ENCODE peak calls at places on chromosomes 2 and 18, in eight cellular contexts. One of them, this sample, is unnamed. For H3K4me1 and H3K9me3, the result is how much of the 10 kb centered on the place peaks cover.

GRCh38 chr2:100610381-100610831 is 47.6 kb downstream of the PDCL3 start:
- DNase-seq in colonic mucosa: peak
- DNase-seq in gastrocnemius medialis: peak
- DNase-seq in IMR-90: peak
- DNase-seq in neuronal stem cell: peak
- DNase-seq in SK-N-SH: peak
- DNase-seq in Peyer's patch: peak
- DNase-seq in thyroid gland: peak
- DNase-seq in this sample: peak

GRCh38 chr2:67669796-67670195 is 272.7 kb downstream of the ETAA1 start:
- DNase-seq in colonic mucosa: no peak
- DNase-seq in gastrocnemius medialis: no peak
- DNase-seq in IMR-90: no peak
- DNase-seq in neuronal stem cell: no peak
- DNase-seq in SK-N-SH: no peak
- DNase-seq in Peyer's patch: no peak
- DNase-seq in thyroid gland: no peak
- DNase-seq in this sample: no peak

GRCh38 chr2:195898505-195898904 is 170.1 kb downstream of the DNAH7 start:
- DNase-seq in colonic mucosa: peak
- DNase-seq in gastrocnemius medialis: no peak
- DNase-seq in IMR-90: peak
- DNase-seq in neuronal stem cell: peak
- DNase-seq in SK-N-SH: peak
- DNase-seq in Peyer's patch: peak
- DNase-seq in thyroid gland: peak
- DNase-seq in this sample: no peak

GRCh38 chr18:78192044-78192443 is 787.6 kb upstream of the SALL3 start:
- DNase-seq in colonic mucosa: peak
- DNase-seq in gastrocnemius medialis: no peak
- DNase-seq in IMR-90: no peak
- DNase-seq in neuronal stem cell: no peak
- DNase-seq in SK-N-SH: no peak
- DNase-seq in Peyer's patch: no peak
- DNase-seq in thyroid gland: peak
- DNase-seq in this sample: peak

GRCh38 chr18:70454705-70455322 is 166.0 kb downstream of the SOCS6 start:
- DNase-seq in colonic mucosa: peak
- DNase-seq in gastrocnemius medialis: no peak
- DNase-seq in IMR-90: peak
- DNase-seq in neuronal stem cell: peak
- DNase-seq in SK-N-SH: peak
- DNase-seq in Peyer's patch: no peak
- DNase-seq in thyroid gland: peak
- DNase-seq in this sample: peak

GRCh38 chr2:239662413-239663120 is 261.7 kb upstream of the HDAC4 start:
- DNase-seq in colonic mucosa: no peak
- DNase-seq in gastrocnemius medialis: no peak
- DNase-seq in IMR-90: no peak
- DNase-seq in neuronal stem cell: no peak
- DNase-seq in SK-N-SH: no peak
- DNase-seq in Peyer's patch: no peak
- DNase-seq in thyroid gland: peak
- DNase-seq in this sample: no peak

GRCh38 chr2:11726384-11726783 is 20.0 kb upstream of the LPIN1 start:
- DNase-seq in colonic mucosa: no peak
- DNase-seq in gastrocnemius medialis: no peak
- DNase-seq in IMR-90: no peak
- DNase-seq in neuronal stem cell: no peak
- DNase-seq in SK-N-SH: peak
- DNase-seq in Peyer's patch: no peak
- DNase-seq in thyroid gland: peak
- DNase-seq in this sample: no peak

GRCh38 chr2:147420517-147420916 is 424.3 kb upstream of the ACVR2A start:
- DNase-seq in colonic mucosa: no peak
- DNase-seq in gastrocnemius medialis: no peak
- DNase-seq in IMR-90: no peak
- DNase-seq in neuronal stem cell: no peak
- DNase-seq in SK-N-SH: no peak
- DNase-seq in Peyer's patch: no peak
- DNase-seq in thyroid gland: no peak
- DNase-seq in this sample: no peak

GRCh38 chr2:85888020-85888744 is 608 bp downstream of the ST3GAL5 start:
- DNase-seq in colonic mucosa: peak
- DNase-seq in gastrocnemius medialis: no peak
- DNase-seq in IMR-90: no peak
- DNase-seq in neuronal stem cell: no peak
- DNase-seq in SK-N-SH: peak
- DNase-seq in Peyer's patch: peak
- DNase-seq in thyroid gland: peak
- DNase-seq in this sample: no peak

GRCh38 chr2:223815186-223815883 is 22.0 kb downstream of the AP1S3 start:
- DNase-seq in colonic mucosa: no peak
- DNase-seq in gastrocnemius medialis: no peak
- DNase-seq in IMR-90: peak
- DNase-seq in neuronal stem cell: no peak
- DNase-seq in SK-N-SH: peak
- DNase-seq in Peyer's patch: no peak
- DNase-seq in thyroid gland: no peak
- DNase-seq in this sample: peak

GRCh38 chr2:180872256-180872655 is 108.1 kb upstream of the UBE2E3 start:
- DNase-seq in colonic mucosa: no peak
- DNase-seq in gastrocnemius medialis: no peak
- DNase-seq in IMR-90: peak
- DNase-seq in neuronal stem cell: no peak
- DNase-seq in SK-N-SH: no peak
- DNase-seq in Peyer's patch: no peak
- DNase-seq in thyroid gland: no peak
- DNase-seq in this sample: no peak

GRCh38 chr2:23286765-23287155 is 98.2 kb upstream of the KLHL29 start:
- DNase-seq in colonic mucosa: no peak
- DNase-seq in gastrocnemius medialis: peak
- DNase-seq in IMR-90: peak
- DNase-seq in neuronal stem cell: no peak
- DNase-seq in SK-N-SH: no peak
- DNase-seq in Peyer's patch: no peak
- DNase-seq in thyroid gland: no peak
- DNase-seq in this sample: no peak

GRCh38 chr2:175309799-175310198 is 128.3 kb upstream of the ATP5MC3 start:
- DNase-seq in colonic mucosa: no peak
- DNase-seq in gastrocnemius medialis: no peak
- DNase-seq in IMR-90: peak
- DNase-seq in neuronal stem cell: no peak
- DNase-seq in SK-N-SH: peak
- DNase-seq in Peyer's patch: no peak
- DNase-seq in thyroid gland: no peak
- DNase-seq in this sample: no peak

GRCh38 chr2:207291287-207292249 is 125.8 kb upstream of the KLF7 start:
- DNase-seq in colonic mucosa: no peak
- DNase-seq in gastrocnemius medialis: no peak
- DNase-seq in IMR-90: no peak
- DNase-seq in neuronal stem cell: no peak
- DNase-seq in SK-N-SH: no peak
- DNase-seq in Peyer's patch: no peak
- DNase-seq in thyroid gland: no peak
- DNase-seq in this sample: no peak

GRCh38 chr2:128714861-128715312 is 396.2 kb upstream of the HS6ST1 start:
- DNase-seq in colonic mucosa: peak
- DNase-seq in gastrocnemius medialis: no peak
- DNase-seq in IMR-90: no peak
- DNase-seq in neuronal stem cell: no peak
- DNase-seq in SK-N-SH: no peak
- DNase-seq in Peyer's patch: no peak
- DNase-seq in thyroid gland: no peak
- DNase-seq in this sample: no peak

GRCh38 chr2:160703648-160704585 is 210.3 kb upstream of the RBMS1 start:
- DNase-seq in colonic mucosa: no peak
- DNase-seq in gastrocnemius medialis: no peak
- DNase-seq in IMR-90: no peak
- DNase-seq in neuronal stem cell: peak
- DNase-seq in SK-N-SH: no peak
- DNase-seq in Peyer's patch: peak
- DNase-seq in thyroid gland: no peak
- DNase-seq in this sample: peak

GRCh38 chr2:201127570-201127969 is 11.6 kb downstream of the CFLAR start:
- DNase-seq in colonic mucosa: no peak
- DNase-seq in gastrocnemius medialis: peak
- DNase-seq in IMR-90: peak
- DNase-seq in neuronal stem cell: no peak
- DNase-seq in SK-N-SH: no peak
- DNase-seq in Peyer's patch: no peak
- DNase-seq in thyroid gland: peak
- DNase-seq in this sample: no peak

GRCh38 chr18:23032030-23032582 is 99.0 kb downstream of the RBBP8 start:
- DNase-seq in colonic mucosa: no peak
- DNase-seq in gastrocnemius medialis: no peak
- DNase-seq in IMR-90: peak
- DNase-seq in neuronal stem cell: no peak
- DNase-seq in SK-N-SH: no peak
- DNase-seq in Peyer's patch: no peak
- DNase-seq in thyroid gland: no peak
- DNase-seq in this sample: no peak

GRCh38 chr2:241065355-241065803 is 36.7 kb downstream of the MTERF4 start:
- DNase-seq in colonic mucosa: peak
- DNase-seq in gastrocnemius medialis: no peak
- DNase-seq in IMR-90: no peak
- DNase-seq in neuronal stem cell: no peak
- DNase-seq in SK-N-SH: peak
- DNase-seq in Peyer's patch: no peak
- DNase-seq in thyroid gland: peak
- DNase-seq in this sample: no peak

GRCh38 chr2:236525416-236525997 is 44.1 kb upstream of the ACKR3 start:
- DNase-seq in colonic mucosa: no peak
- DNase-seq in gastrocnemius medialis: no peak
- DNase-seq in IMR-90: no peak
- DNase-seq in neuronal stem cell: no peak
- DNase-seq in SK-N-SH: no peak
- DNase-seq in Peyer's patch: no peak
- DNase-seq in thyroid gland: no peak
- DNase-seq in this sample: no peak

DNA sequence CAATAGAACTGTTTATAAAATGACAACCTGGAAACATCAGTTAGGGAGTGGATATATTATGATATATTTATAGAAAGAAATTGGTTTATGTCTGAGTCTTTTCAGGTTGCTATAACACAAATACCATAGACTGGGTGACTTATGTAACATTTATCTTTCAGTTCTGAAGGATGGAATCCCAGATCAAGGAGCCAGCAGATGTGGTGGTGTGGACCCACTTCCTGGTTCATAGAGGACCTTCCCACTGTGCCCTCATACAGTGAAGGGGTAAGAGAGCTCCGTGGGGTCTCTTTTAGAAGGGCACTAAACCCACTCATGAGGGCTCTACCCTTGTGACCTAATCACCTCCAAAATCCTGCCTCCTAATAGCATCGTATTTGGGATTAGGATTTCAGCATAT is 86.7 kb downstream of the BCL2 start:
- DNase-seq in colonic mucosa: no peak
- DNase-seq in gastrocnemius medialis: no peak
- DNase-seq in IMR-90: no peak
- DNase-seq in neuronal stem cell: no peak
- DNase-seq in SK-N-SH: no peak
- DNase-seq in Peyer's patch: no peak
- DNase-seq in thyroid gland: no peak
- DNase-seq in this sample: no peak
- H3K4me1 ChIP-seq in colonic mucosa: under half
- H3K4me1 ChIP-seq in gastrocnemius medialis: under half
- H3K4me1 ChIP-seq in IMR-90: under half
- H3K4me1 ChIP-seq in neuronal stem cell: under half
- H3K4me1 ChIP-seq in SK-N-SH: under half
- H3K4me1 ChIP-seq in Peyer's patch: under half
- H3K4me1 ChIP-seq in thyroid gland: under half
- H3K4me1 ChIP-seq in this sample: under half

DNA sequence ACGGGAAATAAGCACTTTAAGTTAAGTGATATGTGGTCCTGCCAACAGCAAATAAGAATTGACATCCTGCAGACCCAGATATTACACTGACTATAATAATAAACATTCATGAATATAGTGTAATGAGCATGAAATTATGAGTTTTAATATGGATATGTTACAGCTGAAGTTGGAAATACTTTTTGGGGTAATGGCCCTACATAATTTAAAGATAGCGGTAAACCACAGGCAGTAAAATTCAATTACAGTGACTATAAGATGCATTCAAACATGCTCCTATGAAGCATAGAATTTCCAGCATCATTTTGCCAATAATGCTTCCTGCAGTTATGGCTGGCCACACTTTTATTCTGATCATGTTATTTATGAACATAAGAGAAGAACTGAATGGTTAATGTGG is 49.4 kb upstream of the LRRTM4 start:
- DNase-seq in colonic mucosa: no peak
- DNase-seq in gastrocnemius medialis: no peak
- DNase-seq in IMR-90: no peak
- DNase-seq in neuronal stem cell: no peak
- DNase-seq in SK-N-SH: no peak
- DNase-seq in Peyer's patch: no peak
- DNase-seq in thyroid gland: no peak
- DNase-seq in this sample: no peak
- H3K4me3 ChIP-seq in colonic mucosa: no peak
- H3K4me3 ChIP-seq in gastrocnemius medialis: no peak
- H3K4me3 ChIP-seq in IMR-90: no peak
- H3K4me3 ChIP-seq in neuronal stem cell: no peak
- H3K4me3 ChIP-seq in SK-N-SH: no peak
- H3K4me3 ChIP-seq in Peyer's patch: no peak
- H3K4me3 ChIP-seq in thyroid gland: no peak
- H3K4me3 ChIP-seq in this sample: no peak

GRCh38 chr2:3289971-3290370 is 87.6 kb downstream of the EIPR1 start:
- DNase-seq in colonic mucosa: no peak
- DNase-seq in gastrocnemius medialis: no peak
- DNase-seq in IMR-90: no peak
- DNase-seq in neuronal stem cell: no peak
- DNase-seq in SK-N-SH: peak
- DNase-seq in Peyer's patch: no peak
- DNase-seq in thyroid gland: no peak
- DNase-seq in this sample: no peak
- H3K9me3 ChIP-seq in colonic mucosa: under half
- H3K9me3 ChIP-seq in gastrocnemius medialis: under half
- H3K9me3 ChIP-seq in IMR-90: under half
- H3K9me3 ChIP-seq in neuronal stem cell: under half
- H3K9me3 ChIP-seq in SK-N-SH: under half
- H3K9me3 ChIP-seq in Peyer's patch: under half
- H3K9me3 ChIP-seq in thyroid gland: under half
- H3K9me3 ChIP-seq in this sample: under half

DNA sequence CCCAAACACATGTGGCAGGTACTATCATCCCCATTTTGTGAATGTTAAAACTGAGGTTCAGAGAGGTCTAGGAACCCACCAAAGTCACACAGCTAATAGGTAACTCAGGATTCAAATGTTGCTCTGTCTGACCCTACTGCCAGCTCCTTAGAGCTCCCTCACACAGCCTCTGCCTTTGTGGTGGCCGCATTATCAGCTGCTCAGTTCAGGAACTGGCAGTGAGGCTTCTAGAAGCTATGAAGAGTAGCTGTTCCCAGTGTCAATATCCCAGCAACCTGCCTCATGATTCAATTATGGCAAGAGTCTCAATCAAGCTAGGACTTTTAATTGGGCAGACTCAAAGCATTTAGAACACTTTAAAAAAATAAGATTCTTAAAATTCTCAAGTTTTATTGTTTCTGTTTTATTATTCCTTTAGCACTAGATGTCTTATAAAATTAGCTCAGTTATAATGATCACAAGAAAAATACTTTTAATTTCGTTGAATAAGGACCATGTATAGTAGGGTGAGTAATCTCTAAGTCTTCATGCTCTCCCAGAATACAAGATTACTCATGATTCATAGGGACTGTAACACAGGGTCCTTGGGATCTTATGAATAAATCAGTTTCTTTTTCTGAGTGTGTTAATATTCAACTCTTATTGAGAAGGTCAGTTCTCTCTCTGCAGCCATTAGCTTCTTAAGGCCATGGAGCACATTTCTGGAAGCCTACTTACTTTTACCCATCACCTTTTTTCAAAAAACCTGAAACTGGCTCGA is 342.7 kb downstream of the RND3 start:
- DNase-seq in colonic mucosa: no peak
- DNase-seq in gastrocnemius medialis: no peak
- DNase-seq in IMR-90: peak
- DNase-seq in neuronal stem cell: no peak
- DNase-seq in SK-N-SH: no peak
- DNase-seq in Peyer's patch: no peak
- DNase-seq in thyroid gland: no peak
- DNase-seq in this sample: no peak
- H3K4me1 ChIP-seq in colonic mucosa: under half
- H3K4me1 ChIP-seq in gastrocnemius medialis: under half
- H3K4me1 ChIP-seq in IMR-90: under half
- H3K4me1 ChIP-seq in neuronal stem cell: under half
- H3K4me1 ChIP-seq in SK-N-SH: under half
- H3K4me1 ChIP-seq in Peyer's patch: under half
- H3K4me1 ChIP-seq in thyroid gland: under half
- H3K4me1 ChIP-seq in this sample: under half